ENCODE peak calls at places on chromosomes 13 and 19, in nine cellular contexts. B is stimulated activated CD8-positive, alpha-beta memory T cell treated with anti-CD3 and anti-CD28 coated beads, Interleukin-15, amount 100 ng/mL, for 1 hour; N is GM04504; E is cardiac muscle cell; M is NCI-H2171 treated with DMSO at 0.1 percent for 48 hours; F is activated CD4-positive, CD25-positive, alpha-beta regulatory T cell; H is T-cell; R is astrocyte; I is EL. K is an unnamed sample.

GRCh38 chr19:4379383-4380253 is 20.7 kb downstream of the SH3GL1 start:
- DNase-seq in B (no peak), N (no peak), E (no peak), M (peak; percentile 95), F (no peak), H (no peak), R (peak; percentile 69), I (peak; percentile 41), K (no peak)

GRCh38 chr19:12208221-12208620 is 45.3 kb downstream of the ZNF136 start:
- DNase-seq in B (no peak), N (no peak), E (no peak), M (no peak), F (no peak), H (no peak), R (no peak), I (no peak), K (no peak)

GRCh38 chr13:79776538-79776937 is 295.6 kb downstream of the NDFIP2 start:
- DNase-seq in B (no peak), N (no peak), E (no peak), M (no peak), F (no peak), H (no peak), R (peak; percentile 22), I (peak; percentile 47), K (no peak)

GRCh38 chr13:109567315-109567714 is 219.1 kb downstream of the IRS2 start:
- DNase-seq in B (no peak), N (no peak), E (no peak), M (no peak), F (no peak), H (no peak), R (no peak), I (no peak), K (no peak)

GRCh38 chr19:990119-990571 is 6.0 kb downstream of the WDR18 start:
- DNase-seq in B (no peak), N (no peak), E (no peak), M (no peak), F (no peak), H (no peak), R (no peak), I (no peak), K (no peak)

GRCh38 chr19:48630289-48631036 is 6.7 kb downstream of the DBP start:
- DNase-seq in B (no peak), N (no peak), E (peak; percentile 53), M (no peak), F (no peak), H (no peak), R (no peak), I (no peak), K (no peak)

GRCh38 chr19:7497292-7497691 is 8.5 kb upstream of the PEX11G start:
- DNase-seq in B (no peak), N (no peak), E (no peak), M (no peak), F (no peak), H (no peak), R (no peak), I (no peak), K (no peak)

GRCh38 chr13:42232671-42233070 is 39.3 kb upstream of the AKAP11 start:
- DNase-seq in B (no peak), N (no peak), E (no peak), M (no peak), F (no peak), H (no peak), R (no peak), I (no peak), K (no peak)

GRCh38 chr13:112953591-112954487 is 15.2 kb upstream of the MCF2L start:
- DNase-seq in B (no peak), N (no peak), E (no peak), M (no peak), F (no peak), H (no peak), R (no peak), I (no peak), K (no peak)

GRCh38 chr19:10419646-10420443 is 493 bp upstream of the PDE4A start:
- DNase-seq in B (no peak), N (no peak), E (peak; percentile 72), M (peak; percentile 97), F (no peak), H (peak; percentile 64), R (peak; percentile 68), I (peak; percentile 65), K (no peak)

GRCh38 chr19:3292958-3293529 is 68.6 kb downstream of the CELF5 start:
- DNase-seq in B (no peak), N (no peak), E (no peak), M (no peak), F (no peak), H (no peak), R (no peak), I (no peak), K (no peak)

GRCh38 chr19:2634228-2634951 is 68.1 kb downstream of the GNG7 start:
- DNase-seq in B (no peak), N (no peak), E (peak; percentile 52), M (no peak), F (no peak), H (no peak), R (no peak), I (no peak), K (no peak)

GRCh38 chr19:55493650-55494171 is 5.5 kb downstream of the SSC5D start:
- DNase-seq in B (no peak), N (no peak), E (no peak), M (no peak), F (no peak), H (no peak), R (no peak), I (no peak), K (no peak)

GRCh38 chr19:35404879-35405622 is 34.2 kb downstream of the GPR42 start:
- DNase-seq in B (no peak), N (peak; percentile 90), E (no peak), M (no peak), F (peak; percentile 4), H (no peak), R (peak; percentile 80), I (peak; percentile 91), K (no peak)

GRCh38 chr19:51799311-51799997 is 4.5 kb downstream of the FPR3 start:
- DNase-seq in B (no peak), N (peak; percentile 93), E (no peak), M (no peak), F (no peak), H (no peak), R (peak; percentile 95), I (peak; percentile 98), K (no peak)

GRCh38 chr19:29881386-29881785 is 60.7 kb upstream of the URI1 start:
- DNase-seq in B (no peak), N (no peak), E (no peak), M (no peak), F (no peak), H (no peak), R (peak; percentile 6), I (peak; percentile 63), K (no peak)

GRCh38 chr13:29509999-29510586 is 85.4 kb downstream of the SLC7A1 start:
- DNase-seq in B (no peak), N (no peak), E (no peak), M (no peak), F (no peak), H (no peak), R (peak; percentile 61), I (peak; percentile 45), K (no peak)

GRCh38 chr19:36605839-36606478 is 846 bp downstream of the ZNF382 start:
- DNase-seq in B (no peak), N (peak; percentile 0), E (no peak), M (no peak), F (no peak), H (no peak), R (no peak), I (no peak), K (no peak)

GRCh38 chr13:102309110-102309509 is 92.7 kb downstream of the FGF14 start:
- DNase-seq in B (no peak), N (no peak), E (peak; percentile 73), M (no peak), F (no peak), H (no peak), R (no peak), I (no peak), K (no peak)

GRCh38 chr19:45828523-45828922 is 13.4 kb upstream of the RSPH6A start:
- DNase-seq in B (no peak), N (no peak), E (no peak), M (no peak), F (no peak), H (no peak), R (no peak), I (no peak), K (no peak)

GRCh38 chr13:52411629-52412028 is 5.7 kb upstream of the THSD1 start:
- DNase-seq in B (no peak), N (peak; percentile 34), E (no peak), M (no peak), F (no peak), H (no peak), R (peak; percentile 38), I (peak; percentile 23), K (no peak)

GRCh38 chr13:20161275-20161950 is 561 bp upstream of the GJA3 start:
- DNase-seq in B (peak; percentile 21), N (no peak), E (peak; percentile 82), M (no peak), F (no peak), H (peak; percentile 53), R (no peak), I (peak; percentile 31), K (no peak)

GRCh38 chr13:24274452-24274971 is 34.9 kb upstream of the C1QTNF9 start:
- DNase-seq in B (peak; percentile 37), N (no peak), E (no peak), M (peak; percentile 22), F (peak; percentile 44), H (peak; percentile 55), R (no peak), I (no peak), K (no peak)

GRCh38 chr19:2014731-2015610 is 543 bp downstream of the BTBD2 start:
- DNase-seq in B (no peak), N (no peak), E (peak; percentile 66), M (no peak), F (no peak), H (no peak), R (no peak), I (no peak), K (no peak)

GRCh38 chr13:110505594-110505993 is 55.9 kb downstream of the RAB20 start:
- DNase-seq in B (no peak), N (no peak), E (no peak), M (no peak), F (no peak), H (no peak), R (no peak), I (no peak), K (no peak)

GRCh38 chr13:50948576-50948975 is 39.0 kb downstream of the RNASEH2B start:
- DNase-seq in B (no peak), N (peak; percentile 16), E (no peak), M (no peak), F (no peak), H (no peak), R (peak; percentile 16), I (peak; percentile 26), K (no peak)